ENCODE peak calls at places on chromosomes 13 and 19, in six cellular contexts. L is fibroblast of the aortic adventitia, B is right lobe of liver, D is cardiac fibroblast, H is cardiac muscle cell, V is AG10803. M is an unnamed sample.

GRCh38 chr13:45950343-45950995 is 98.9 kb upstream of the SIAH3 start:
- DNase-seq in B (no peak), H (no peak), V (no peak), D (peak; percentile 13), L (peak; percentile 13), M (no peak)

GRCh38 chr13:41973247-41973741 is 12.4 kb upstream of the VWA8 start:
- DNase-seq in L (peak; percentile 20), B (peak; percentile 55), D (peak; percentile 20), H (no peak), V (peak; percentile 19), M (no peak)

GRCh38 chr13:32426981-32427851 is 714 bp downstream of the N4BP2L1 start:
- DNase-seq in B (peak; percentile 89), V (peak; percentile 17), H (peak; percentile 51), L (peak; percentile 13), D (peak; percentile 16), M (peak; percentile 61)

GRCh38 chr19:14435320-14436050 is 2.4 kb downstream of the PKN1 start:
- DNase-seq in D (no peak), H (no peak), V (no peak), B (no peak), L (no peak), M (no peak)

GRCh38 chr19:47623151-47623920 is 14.4 kb downstream of the BICRA start:
- DNase-seq in B (no peak), L (no peak), H (no peak), V (no peak), D (no peak), M (no peak)

GRCh38 chr19:51271015-51271600 is 20.2 kb downstream of the SIGLECL1 start:
- DNase-seq in B (no peak), D (no peak), V (no peak), H (no peak), L (no peak), M (no peak)

GRCh38 chr19:27672309-27673047 is 1540.5 kb downstream of the UQCRFS1 start:
- DNase-seq in V (no peak), H (no peak), D (no peak), L (no peak), B (no peak), M (no peak)

GRCh38 chr13:101695870-101696516 is 243.5 kb downstream of the ITGBL1 start:
- DNase-seq in B (no peak), V (peak; percentile 81), D (no peak), H (no peak), L (peak; percentile 16), M (no peak)

GRCh38 chr19:7176792-7177191 is 107.3 kb downstream of the ZNF557 start:
- DNase-seq in V (no peak), H (no peak), L (no peak), B (no peak), D (no peak), M (no peak)

GRCh38 chr13:23741879-23742510 is 147.2 kb downstream of the MIPEP start:
- DNase-seq in V (no peak), H (no peak), L (no peak), B (no peak), D (no peak), M (no peak)

GRCh38 chr19:13764101-13764807 is at the start of gene MRI1:
- DNase-seq in D (peak; percentile 66), B (peak; percentile 87), L (peak; percentile 68), V (peak; percentile 60), H (peak; percentile 79), M (peak; percentile 53)

DNA sequence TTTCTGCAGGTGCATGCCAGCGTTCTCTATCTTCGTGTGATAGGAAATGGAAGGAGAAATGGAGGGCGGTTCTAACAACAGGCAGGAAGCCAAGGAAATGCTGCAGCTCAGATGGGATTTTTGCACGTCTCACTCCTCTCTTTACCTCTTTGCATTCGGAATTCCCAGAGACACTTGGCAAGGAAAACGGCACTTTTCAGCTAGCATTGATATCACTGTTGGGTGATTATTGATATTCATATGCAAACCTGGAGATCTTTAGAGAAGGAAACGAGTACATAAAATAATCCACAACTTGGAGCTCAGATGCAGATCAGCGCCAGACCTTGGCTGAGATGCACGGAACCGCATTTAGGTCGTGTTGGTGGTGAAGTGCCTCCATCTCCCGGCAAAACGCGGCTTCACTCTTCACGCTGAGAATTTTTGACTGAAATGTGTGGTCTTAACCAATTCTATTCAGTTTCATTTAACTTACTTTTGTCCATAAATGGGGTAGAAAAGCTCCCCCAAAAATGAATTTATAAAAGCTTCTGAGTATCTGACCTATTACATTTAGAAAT is 77.2 kb upstream of the ARHGEF7 start:
- DNase-seq in H (no peak), L (peak; percentile 31), B (no peak), V (no peak), D (no peak), M (no peak)
- TF ChIP-seq CTCF in H (no peak), L (peak; percentile 33), B (no peak), V (no peak), D (no peak), M (no peak)

DNA sequence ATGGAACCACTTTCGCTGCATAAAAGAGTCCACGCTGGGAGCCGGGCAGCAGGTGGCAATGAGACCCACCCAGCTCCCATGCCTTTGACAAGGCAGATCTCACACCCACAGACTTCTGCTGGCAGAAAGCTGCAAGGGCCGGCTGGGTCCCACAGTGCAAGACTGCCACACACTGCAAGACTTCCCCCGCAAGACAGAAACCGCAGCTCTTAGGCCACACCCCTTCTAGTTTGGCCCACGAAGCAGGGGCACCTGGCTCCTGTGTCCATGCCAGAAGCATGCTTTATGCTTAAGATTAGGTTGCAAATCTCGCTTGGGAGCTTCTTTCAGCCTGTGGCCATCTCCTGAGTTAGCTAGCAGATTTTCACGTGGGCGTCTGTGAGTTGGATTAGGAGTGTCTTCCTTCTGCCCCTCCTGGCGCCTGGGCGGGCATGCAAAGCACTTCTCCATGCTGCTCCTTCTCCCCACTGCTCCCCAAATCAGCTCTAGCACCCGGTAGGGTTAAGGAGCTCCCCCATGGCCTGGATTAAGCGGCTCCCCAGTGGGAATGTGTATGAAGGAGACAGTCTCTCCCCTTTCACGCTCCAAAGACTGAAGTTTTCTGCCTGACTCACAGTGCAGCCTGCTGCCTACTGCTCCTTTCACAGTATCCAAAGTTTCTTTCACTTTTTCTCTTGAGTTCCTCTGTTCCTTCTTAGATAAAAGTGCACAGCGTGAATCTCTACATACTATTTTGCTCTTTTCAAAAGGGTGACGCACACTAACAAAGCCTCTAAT is 17.7 kb downstream of the GPC6 start:
- DNase-seq in B (no peak), D (peak; percentile 68), H (peak; percentile 11), V (peak; percentile 62), L (peak; percentile 73), M (no peak)
- TF ChIP-seq CTCF in B (no peak), D (no peak), H (no peak), V (no peak), L (no peak), M (no peak)

GRCh38 chr19:15913830-15914229 is 16.0 kb upstream of the CYP4F2 start:
- DNase-seq in D (no peak), V (no peak), H (no peak), L (no peak), B (no peak), M (no peak)

GRCh38 chr19:15913384-15913783 is 15.5 kb upstream of the CYP4F2 start:
- DNase-seq in H (no peak), D (no peak), L (no peak), V (no peak), B (no peak), M (no peak)

GRCh38 chr19:15915109-15915508 is 17.2 kb upstream of the CYP4F2 start:
- DNase-seq in B (no peak), D (no peak), V (no peak), L (no peak), H (no peak), M (no peak)

GRCh38 chr19:15911599-15912237 is 13.8 kb upstream of the CYP4F2 start:
- DNase-seq in D (no peak), B (no peak), H (no peak), L (no peak), V (no peak), M (no peak)
- TF ChIP-seq CTCF in D (no peak), B (no peak), H (no peak), L (no peak), V (no peak), M (no peak)

DNA sequence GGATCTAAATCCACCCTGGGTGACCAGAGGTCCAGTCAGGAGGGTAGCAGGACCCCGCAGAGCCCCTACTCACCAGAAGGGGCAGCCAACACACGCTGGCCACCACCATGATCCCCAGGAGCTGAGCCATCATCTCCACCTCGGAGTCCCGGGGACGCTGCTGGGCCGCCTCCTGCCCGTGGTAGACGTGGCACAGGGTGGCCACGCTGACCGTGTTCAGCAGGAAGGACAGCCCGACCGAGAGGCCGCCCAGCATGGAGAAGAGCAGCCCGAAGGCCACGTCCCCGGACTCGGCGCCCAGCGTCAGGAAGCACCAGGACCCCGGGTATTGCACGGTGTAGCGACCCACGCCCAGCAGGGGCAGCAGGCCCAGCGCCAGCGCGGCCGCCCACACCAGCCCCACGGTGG is 6.9 kb downstream of the TBXA2R start:
- DNase-seq in B (no peak), H (no peak), D (no peak), V (no peak), L (no peak), M (no peak)
- TF ChIP-seq CTCF in B (no peak), H (peak; percentile 24), D (peak; percentile 25), V (peak; percentile 7), L (peak; percentile 23), M (no peak)

DNA sequence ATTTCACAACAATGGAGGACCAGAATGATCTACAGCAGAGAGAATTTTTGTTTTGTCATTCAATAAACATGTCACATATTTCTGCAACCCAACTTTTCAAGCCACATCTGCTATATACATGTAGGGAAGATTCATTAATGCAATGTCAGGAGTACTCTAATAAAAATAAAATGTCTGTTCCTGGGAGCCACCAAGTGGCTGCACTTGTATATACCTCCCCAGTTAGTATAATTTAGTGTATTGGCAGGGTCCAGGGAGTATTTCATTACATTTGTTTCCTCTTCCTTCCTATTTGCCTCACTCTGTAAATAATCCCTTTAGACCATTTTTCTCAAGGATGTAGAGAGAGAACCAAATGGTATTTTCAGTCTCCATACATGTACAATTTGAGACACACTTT is 1169.0 kb downstream of the DIAPH3 start:
- DNase-seq in D (no peak), B (no peak), L (no peak), V (no peak), H (no peak), M (no peak)
- TF ChIP-seq CTCF in D (peak; percentile 21), B (no peak), L (no peak), V (no peak), H (peak; percentile 8), M (no peak)

GRCh38 chr13:113902956-113903355 is 39.1 kb upstream of the GAS6 start:
- DNase-seq in H (no peak), V (no peak), D (no peak), B (no peak), L (no peak), M (no peak)

GRCh38 chr13:113905018-113905417 is 41.1 kb upstream of the GAS6 start:
- DNase-seq in V (no peak), B (no peak), L (no peak), D (no peak), H (no peak), M (no peak)

GRCh38 chr13:113903912-113904311 is 40.0 kb upstream of the GAS6 start:
- DNase-seq in L (no peak), B (no peak), V (no peak), H (no peak), D (no peak), M (no peak)

GRCh38 chr13:113903361-113903760 is 39.5 kb upstream of the GAS6 start:
- DNase-seq in H (no peak), B (no peak), V (peak; percentile 95), D (no peak), L (peak; percentile 68), M (no peak)

GRCh38 chr13:113904411-113904810 is 40.5 kb upstream of the GAS6 start:
- DNase-seq in D (no peak), V (peak; percentile 57), B (no peak), L (peak; percentile 37), H (peak; percentile 59), M (no peak)
- TF ChIP-seq CTCF in D (peak; percentile 67), V (peak; percentile 62), B (peak; percentile 66), L (peak; percentile 54), H (peak; percentile 51), M (no peak)

GRCh38 chr13:37473035-37473434 is 125.5 kb downstream of the POSTN start:
- DNase-seq in V (no peak), L (no peak), D (no peak), B (no peak), H (no peak), M (no peak)
- TF ChIP-seq CTCF in V (no peak), L (no peak), D (peak; percentile 12), B (no peak), H (no peak), M (no peak)

M was measured in natural killer cell.